ENCODE peak calls at places on chromosomes 7 and 10, in five cellular contexts. K is RWPE1, A is iris pigment epithelial cell, R is EH, C is HepG2. T is an unnamed sample.

GRCh38 chr7:31948041-31948440 is 122.2 kb downstream of the PDE1C start:
- DNase-seq in K (peak), A (peak), R (peak), C (peak), T (peak)

GRCh38 chr7:33190688-33191304 is 61.4 kb downstream of the BBS9 start:
- DNase-seq in K (no peak), A (no peak), R (no peak), C (no peak), T (no peak)

GRCh38 chr10:77251297-77252013 is 386.2 kb downstream of the KCNMA1 start:
- DNase-seq in K (peak), A (peak), R (peak), C (peak), T (peak)

GRCh38 chr7:98702021-98702420 is 84.9 kb downstream of the NPTX2 start:
- DNase-seq in K (no peak), A (no peak), R (no peak), C (no peak), T (no peak)

GRCh38 chr10:131653140-131653539 is 247.7 kb upstream of the PPP2R2D start:
- DNase-seq in K (no peak), A (no peak), R (no peak), C (no peak), T (no peak)

GRCh38 chr10:5467634-5468255 is 31.6 kb downstream of the CALML5 start:
- DNase-seq in K (no peak), A (no peak), R (no peak), C (peak), T (no peak)

GRCh38 chr10:75695994-75696393 is 264.6 kb downstream of the LRMDA start:
- DNase-seq in K (no peak), A (no peak), R (no peak), C (no peak), T (no peak)

GRCh38 chr7:48904975-48905374 is 19.4 kb upstream of the CDC14C start:
- DNase-seq in K (no peak), A (peak), R (no peak), C (peak), T (no peak)

GRCh38 chr7:85019778-85020177 is 167.1 kb downstream of the SEMA3D start:
- DNase-seq in K (no peak), A (no peak), R (peak), C (no peak), T (no peak)

GRCh38 chr10:6601224-6601805 is 21.2 kb upstream of the PRKCQ start:
- DNase-seq in K (no peak), A (no peak), R (no peak), C (no peak), T (no peak)

T was measured in GM23248.